ENCODE peak calls at places on chromosome 21, in four cellular contexts. C is CD8-positive, alpha-beta T cell; W is fibroblast of lung; H is HepG2. Q is an unnamed sample.

GRCh38 chr21:31403596-31404333 is 59.7 kb upstream of the TIAM1 start:
- DNase-seq in W (no peak), C (no peak), H (no peak), Q (no peak)

GRCh38 chr21:27365394-27365793 is 398.5 kb upstream of the ADAMTS5 start:
- DNase-seq in H (no peak), C (no peak), W (peak; percentile 54), Q (no peak)

GRCh38 chr21:16211339-16212303 is 481.8 kb downstream of the USP25 start:
- DNase-seq in H (no peak), W (peak; percentile 63), C (no peak), Q (no peak)

GRCh38 chr21:32776743-32777142 is 5.2 kb upstream of the PAXBP1 start:
- DNase-seq in C (no peak), W (no peak), H (no peak), Q (no peak)

GRCh38 chr21:15300131-15300530 is 235.3 kb upstream of the NRIP1 start:
- DNase-seq in H (no peak), W (no peak), C (no peak), Q (no peak)

GRCh38 chr21:43317254-43317748 is 109.6 kb downstream of the SIK1 start:
- DNase-seq in H (no peak), C (no peak), W (no peak), Q (peak; percentile 33)

GRCh38 chr21:14900058-14900457 is 164.7 kb downstream of the NRIP1 start:
- DNase-seq in W (peak; percentile 81), C (no peak), H (no peak), Q (no peak)

GRCh38 chr21:14451520-14451919 is 68.6 kb upstream of the HSPA13 start:
- DNase-seq in H (no peak), C (no peak), W (no peak), Q (no peak)

GRCh38 chr21:38817371-38818335 is 11.9 kb downstream of the ETS2 start:
- DNase-seq in C (no peak), W (peak; percentile 79), H (no peak), Q (no peak)

GRCh38 chr21:35195232-35195631 is 146.1 kb upstream of the RUNX1 start:
- DNase-seq in C (no peak), W (peak; percentile 46), H (no peak), Q (no peak)

GRCh38 chr21:25036775-25037174 is 570.5 kb downstream of the MRPL39 start:
- DNase-seq in W (no peak), C (no peak), H (no peak), Q (no peak)

GRCh38 chr21:44078411-44078981 is 28.7 kb upstream of the PWP2 start:
- DNase-seq in H (no peak), C (no peak), W (no peak), Q (no peak)

GRCh38 chr21:44054710-44055109 is 42.6 kb downstream of the TRAPPC10 start:
- DNase-seq in H (no peak), W (peak; percentile 78), C (no peak), Q (no peak)

GRCh38 chr21:39046236-39046911 is 136.9 kb downstream of the PSMG1 start:
- DNase-seq in C (no peak), H (no peak), W (no peak), Q (no peak)

GRCh38 chr21:31909153-31909771 is 36.4 kb downstream of the HUNK start:
- DNase-seq in W (peak; percentile 26), H (no peak), C (no peak), Q (no peak)

GRCh38 chr21:30232011-30232410 is 16.1 kb upstream of the CLDN8 start:
- DNase-seq in W (no peak), H (no peak), C (no peak), Q (no peak)

GRCh38 chr21:17370750-17371325 is 142.0 kb upstream of the CXADR start:
- DNase-seq in C (no peak), W (peak; percentile 9), H (no peak), Q (no peak)

GRCh38 chr21:34922487-34922886 is 126.6 kb downstream of the RUNX1 start:
- DNase-seq in W (no peak), H (no peak), C (no peak), Q (no peak)

GRCh38 chr21:43867936-43868335 is 2.9 kb downstream of the AGPAT3 start:
- DNase-seq in C (no peak), H (peak; percentile 87), W (no peak), Q (no peak)

GRCh38 chr21:31425158-31425557 is 81.1 kb upstream of the TIAM1 start:
- DNase-seq in C (no peak), H (no peak), W (no peak), Q (no peak)

GRCh38 chr21:42679319-42679981 is 26.0 kb downstream of the PDE9A start:
- DNase-seq in C (no peak), H (no peak), W (no peak), Q (no peak)

GRCh38 chr21:35648512-35648911 is 411.8 kb downstream of the SETD4 start:
- DNase-seq in H (no peak), C (no peak), W (no peak), Q (no peak)

GRCh38 chr21:17780539-17780938 is 38.6 kb downstream of the C21orf91 start:
- DNase-seq in W (peak; percentile 8), C (no peak), H (no peak), Q (no peak)

GRCh38 chr21:46581780-46582307 is 23.0 kb downstream of the S100B start:
- DNase-seq in W (no peak), C (no peak), H (peak; percentile 79), Q (no peak)

GRCh38 chr21:42238185-42238934 is 19.4 kb downstream of the ABCG1 start:
- DNase-seq in W (no peak), C (no peak), H (no peak), Q (no peak)

GRCh38 chr21:43191971-43192370 is 23.2 kb downstream of the CRYAA start:
- DNase-seq in C (no peak), W (no peak), H (no peak), Q (no peak)

GRCh38 chr21:10430007-10430406 is 91.4 kb upstream of the TPTE start:
- DNase-seq in C (no peak), H (no peak), W (no peak), Q (no peak)

GRCh38 chr21:31008355-31008754 is 29.9 kb downstream of the KRTAP19-8 start:
- DNase-seq in C (no peak), W (no peak), H (no peak), Q (no peak)

GRCh38 chr21:34807146-34807880 is 138.5 kb downstream of the CLIC6 start:
- DNase-seq in H (no peak), C (peak; percentile 45), W (peak; percentile 97), Q (no peak)

GRCh38 chr21:23968722-23969647 is 1638.3 kb downstream of the MRPL39 start:
- DNase-seq in C (peak; percentile 59), H (no peak), W (peak; percentile 12), Q (no peak)

GRCh38 chr21:43198376-43198775 is 29.6 kb downstream of the CRYAA start:
- DNase-seq in W (no peak), C (no peak), H (no peak), Q (no peak)

DNA sequence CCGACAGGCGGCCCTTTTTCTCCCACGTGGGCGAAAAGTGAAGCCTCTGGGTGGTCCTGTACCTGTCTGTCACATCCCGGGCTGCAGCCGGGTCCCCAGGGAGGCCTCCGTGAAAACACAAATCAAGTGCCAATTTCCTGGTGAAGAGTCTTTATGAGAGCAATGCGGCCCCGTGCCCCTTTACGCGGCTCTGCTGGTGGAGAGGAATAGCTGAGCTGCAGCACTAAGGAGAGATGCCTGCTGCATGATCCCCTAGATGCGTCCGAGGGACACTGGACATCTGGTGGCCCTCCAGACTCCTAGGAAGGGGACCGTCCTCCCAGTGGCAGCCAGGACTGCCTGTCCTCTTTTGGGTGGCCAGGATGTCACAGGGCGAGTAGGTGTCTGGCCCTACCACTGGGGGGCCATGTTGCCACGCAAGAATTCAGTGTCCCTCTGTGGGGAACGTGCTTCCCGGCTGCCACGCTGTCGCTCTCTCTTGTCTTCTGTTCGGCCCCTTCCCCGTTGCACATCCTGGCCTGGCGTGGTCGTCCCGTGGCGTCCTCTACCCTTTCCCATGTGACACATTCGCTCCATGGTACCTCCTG is 38.7 kb downstream of the COL18A1 start:
- DNase-seq in W (no peak), C (no peak), H (no peak), Q (no peak)
- TF ChIP-seq CTCF in W (no peak), C (no peak), H (peak; percentile 68), Q (no peak)

GRCh38 chr21:41230530-41230929 is 62.6 kb downstream of the BACE2 start:
- DNase-seq in H (no peak), W (no peak), C (no peak), Q (no peak)
- H3K36me3 ChIP-seq in H (no peaks in the 10 kb centered on the region), W (no peaks in the 10 kb centered on the region), C (no peaks in the 10 kb centered on the region), Q (no peaks in the 10 kb centered on the region)

DNA sequence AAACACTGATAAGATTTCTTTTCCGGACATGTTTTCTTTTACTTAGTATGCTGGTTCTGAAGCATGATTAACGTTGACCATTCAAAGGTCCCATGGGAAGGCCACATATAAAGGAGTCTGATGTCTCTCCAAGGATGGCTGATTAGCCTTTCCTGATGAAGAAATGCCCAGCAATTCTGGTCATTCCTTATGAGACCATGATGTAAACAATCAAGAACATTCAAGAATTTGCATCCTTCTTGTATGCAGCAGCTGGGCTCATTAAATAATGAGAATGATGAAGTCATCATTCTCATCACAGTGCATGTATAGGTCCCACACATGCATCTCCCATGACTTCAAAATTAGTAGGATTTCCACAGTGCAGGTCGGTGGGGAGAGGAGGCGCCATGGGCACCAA is 85.5 kb downstream of the APP start:
- DNase-seq in C (no peak), H (no peak), W (no peak), Q (no peak)
- TF ChIP-seq CTCF in C (no peak), H (no peak), W (no peak), Q (no peak)

GRCh38 chr21:28961927-28962326 is 30.8 kb downstream of the LTN1 start:
- DNase-seq in C (no peak), W (no peak), H (no peak), Q (no peak)
- H3K36me3 ChIP-seq in C (peaks cover 15% of the 10 kb centered on the region), W (peaks cover 3% of the 10 kb centered on the region), H (peaks cover 1% of the 10 kb centered on the region), Q (no peaks in the 10 kb centered on the region)

DNA sequence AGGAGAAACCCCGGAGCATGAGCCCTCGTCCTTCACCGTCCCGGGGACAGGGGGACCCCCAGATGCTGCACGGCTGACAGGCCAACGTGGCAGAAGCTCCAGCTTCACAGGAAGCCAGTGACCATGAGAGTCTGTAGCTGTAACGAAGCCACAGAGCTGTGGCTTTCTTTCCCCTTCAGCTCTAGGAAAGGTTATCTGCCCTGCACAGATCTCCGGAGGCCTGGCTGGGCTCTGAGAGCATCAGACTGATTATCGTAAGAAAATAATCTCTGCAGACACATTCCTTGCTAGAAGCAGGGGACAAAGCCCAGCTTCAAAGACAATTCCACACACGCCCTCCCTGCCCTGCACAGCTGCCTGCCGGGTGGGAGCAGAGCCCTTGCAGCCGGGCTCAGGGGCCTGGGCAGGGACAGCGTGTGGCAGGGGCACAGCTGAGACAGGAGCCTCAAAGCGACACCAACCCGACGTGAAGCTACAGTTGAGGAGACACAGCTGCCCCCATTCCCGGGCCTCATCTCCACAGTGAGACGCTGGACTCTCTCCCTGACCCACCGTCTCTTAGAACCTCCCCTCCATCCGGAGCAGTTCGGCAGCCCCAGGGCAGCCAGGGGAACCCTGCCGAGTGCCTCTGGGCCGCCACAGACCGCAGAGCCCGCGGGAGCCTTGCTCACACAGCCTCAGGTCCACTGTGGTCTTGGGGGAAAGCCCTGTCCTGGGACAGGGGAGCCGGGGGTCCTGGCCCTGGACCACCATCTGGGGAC is 30.6 kb downstream of the POFUT2 start:
- DNase-seq in W (no peak), H (no peak), C (no peak), Q (no peak)
- TF ChIP-seq CTCF in W (no peak), H (no peak), C (no peak), Q (no peak)

Q was measured in mucosa of descending colon.